ENCODE peak calls at places on chromosomes 13 and 19, in seven cellular contexts. R is AG09319; V is activated naive CD8-positive, alpha-beta T cell treated with anti-CD3 and anti-CD28 coated beads, Interleukin-2, amount 50 U/mL, for 16 hours; Q is fibroblast of lung; C is activated T-helper 9 cell treated with anti-CD3 and anti-CD28 coated beads, Interleukin-2, amount 50 U/mL, for 16 hours; P is brain microvascular endothelial cell; U is T1000. L is an unnamed sample.

GRCh38 chr19:42552086-42553065 is 24.1 kb upstream of the CEACAM1 start:
- DNase-seq in P (no peak), V (no peak), C (no peak), R (no peak), U (no peak), Q (no peak), L (no peak)

GRCh38 chr19:11208526-11209471 is 11.5 kb upstream of the KANK2 start:
- DNase-seq in V (no peak), Q (no peak), C (no peak), U (no peak), P (no peak), R (no peak), L (no peak)

GRCh38 chr13:75458696-75459422 is 23.1 kb downstream of the TBC1D4 start:
- DNase-seq in R (no peak), V (no peak), U (no peak), P (no peak), C (no peak), Q (no peak), L (no peak)

GRCh38 chr19:3893509-3894179 is 13.2 kb downstream of the ATCAY start:
- DNase-seq in Q (no peak), C (no peak), R (no peak), P (no peak), U (no peak), V (no peak), L (no peak)

GRCh38 chr13:72221276-72221962 is 354.4 kb upstream of the DACH1 start:
- DNase-seq in R (no peak), C (no peak), P (no peak), U (no peak), V (no peak), Q (no peak), L (no peak)

GRCh38 chr19:19532806-19533701 is 4.3 kb downstream of the YJEFN3 start:
- DNase-seq in P (no peak), U (no peak), V (no peak), R (no peak), Q (no peak), C (no peak), L (no peak)

GRCh38 chr19:10682397-10683063 is 18.7 kb upstream of the QTRT1 start:
- DNase-seq in V (no peak), P (no peak), Q (no peak), R (no peak), C (no peak), U (no peak), L (no peak)

GRCh38 chr13:98199480-98199879 is 22.4 kb upstream of the RNF113B start:
- DNase-seq in C (no peak), P (no peak), Q (no peak), U (no peak), R (no peak), V (no peak), L (no peak)